ENCODE peak calls at places on chromosomes 2 and 18, in five cellular contexts. One of them, this sample, is unnamed. For H3K4me1, the result is how much of the 10 kb centered on the place peaks cover.

GRCh38 chr2:84888401-84889276 is 7.8 kb upstream of the TRABD2A start:
- DNase-seq in OCI-LY7: peak
- DNase-seq in A673: no peak
- DNase-seq in Panc1: no peak
- DNase-seq in fibroblast of lung: peak
- DNase-seq in this sample: no peak

GRCh38 chr2:196988599-196988998 is 62.1 kb upstream of the PGAP1 start:
- DNase-seq in OCI-LY7: no peak
- DNase-seq in A673: peak
- DNase-seq in Panc1: no peak
- DNase-seq in fibroblast of lung: no peak
- DNase-seq in this sample: no peak

GRCh38 chr18:51361130-51361860 is 163.8 kb upstream of the MEX3C start:
- DNase-seq in OCI-LY7: peak
- DNase-seq in A673: peak
- DNase-seq in Panc1: no peak
- DNase-seq in fibroblast of lung: no peak
- DNase-seq in this sample: no peak

GRCh38 chr18:46402396-46402795 is 254.6 kb downstream of the LOXHD1 start:
- DNase-seq in OCI-LY7: no peak
- DNase-seq in A673: no peak
- DNase-seq in Panc1: no peak
- DNase-seq in fibroblast of lung: peak
- DNase-seq in this sample: no peak

GRCh38 chr2:237257471-237257951 is 156.5 kb downstream of the COL6A3 start:
- DNase-seq in OCI-LY7: no peak
- DNase-seq in A673: no peak
- DNase-seq in Panc1: no peak
- DNase-seq in fibroblast of lung: peak
- DNase-seq in this sample: no peak

GRCh38 chr2:241680827-241681599 is 5.6 kb downstream of the DTYMK start:
- DNase-seq in OCI-LY7: no peak
- DNase-seq in A673: no peak
- DNase-seq in Panc1: no peak
- DNase-seq in fibroblast of lung: peak
- DNase-seq in this sample: no peak

GRCh38 chr2:180352620-180353019 is 345.5 kb upstream of the CWC22 start:
- DNase-seq in OCI-LY7: no peak
- DNase-seq in A673: no peak
- DNase-seq in Panc1: no peak
- DNase-seq in fibroblast of lung: peak
- DNase-seq in this sample: no peak

GRCh38 chr2:38528008-38528442 is 74.7 kb downstream of the HNRNPLL start:
- DNase-seq in OCI-LY7: peak
- DNase-seq in A673: peak
- DNase-seq in Panc1: no peak
- DNase-seq in fibroblast of lung: peak
- DNase-seq in this sample: peak

GRCh38 chr18:42024131-42024530 is 69.1 kb downstream of the PIK3C3 start:
- DNase-seq in OCI-LY7: no peak
- DNase-seq in A673: no peak
- DNase-seq in Panc1: no peak
- DNase-seq in fibroblast of lung: no peak
- DNase-seq in this sample: no peak

GRCh38 chr2:10157293-10157692 is 34.8 kb downstream of the RRM2 start:
- DNase-seq in OCI-LY7: no peak
- DNase-seq in A673: no peak
- DNase-seq in Panc1: no peak
- DNase-seq in fibroblast of lung: no peak
- DNase-seq in this sample: no peak

GRCh38 chr2:237315170-237315880 is 98.6 kb downstream of the COL6A3 start:
- DNase-seq in OCI-LY7: no peak
- DNase-seq in A673: peak
- DNase-seq in Panc1: no peak
- DNase-seq in fibroblast of lung: peak
- DNase-seq in this sample: peak

GRCh38 chr2:70995227-70995729 is 605 bp upstream of the TEX261 start:
- DNase-seq in OCI-LY7: peak
- DNase-seq in A673: peak
- DNase-seq in Panc1: no peak
- DNase-seq in fibroblast of lung: peak
- DNase-seq in this sample: peak

GRCh38 chr2:27681844-27682243 is 18.2 kb downstream of the SLC4A1AP start:
- DNase-seq in OCI-LY7: no peak
- DNase-seq in A673: no peak
- DNase-seq in Panc1: no peak
- DNase-seq in fibroblast of lung: peak
- DNase-seq in this sample: no peak

GRCh38 chr18:21105936-21106335 is 5.7 kb downstream of the ROCK1 start:
- DNase-seq in OCI-LY7: no peak
- DNase-seq in A673: no peak
- DNase-seq in Panc1: no peak
- DNase-seq in fibroblast of lung: no peak
- DNase-seq in this sample: no peak

GRCh38 chr2:234980476-234981187 is 28.8 kb downstream of the SH3BP4 start:
- DNase-seq in OCI-LY7: no peak
- DNase-seq in A673: no peak
- DNase-seq in Panc1: no peak
- DNase-seq in fibroblast of lung: peak
- DNase-seq in this sample: no peak

GRCh38 chr2:234977228-234977679 is 25.4 kb downstream of the SH3BP4 start:
- DNase-seq in OCI-LY7: no peak
- DNase-seq in A673: no peak
- DNase-seq in Panc1: no peak
- DNase-seq in fibroblast of lung: no peak
- DNase-seq in this sample: no peak

GRCh38 chr2:234979204-234980167 is 27.7 kb downstream of the SH3BP4 start:
- DNase-seq in OCI-LY7: no peak
- DNase-seq in A673: peak
- DNase-seq in Panc1: no peak
- DNase-seq in fibroblast of lung: no peak
- DNase-seq in this sample: no peak

GRCh38 chr2:234976479-234977227 is 24.8 kb downstream of the SH3BP4 start:
- DNase-seq in OCI-LY7: no peak
- DNase-seq in A673: no peak
- DNase-seq in Panc1: no peak
- DNase-seq in fibroblast of lung: no peak
- DNase-seq in this sample: no peak

GRCh38 chr2:234978466-234979203 is 26.8 kb downstream of the SH3BP4 start:
- DNase-seq in OCI-LY7: no peak
- DNase-seq in A673: no peak
- DNase-seq in Panc1: no peak
- DNase-seq in fibroblast of lung: peak
- DNase-seq in this sample: no peak
- H3K27ac ChIP-seq in OCI-LY7: no peak
- H3K27ac ChIP-seq in A673: no peak
- H3K27ac ChIP-seq in Panc1: peak
- H3K27ac ChIP-seq in fibroblast of lung: peak
- H3K27ac ChIP-seq in this sample: peak

GRCh38 chr2:151730242-151730975 is 3.9 kb downstream of the NEB start:
- DNase-seq in OCI-LY7: no peak
- DNase-seq in A673: no peak
- DNase-seq in Panc1: no peak
- DNase-seq in fibroblast of lung: peak
- DNase-seq in this sample: peak
- H3K4me1 ChIP-seq in OCI-LY7: under half
- H3K4me1 ChIP-seq in A673: under half
- H3K4me1 ChIP-seq in Panc1: under half
- H3K4me1 ChIP-seq in fibroblast of lung: under half
- H3K4me1 ChIP-seq in this sample: half or more

DNA sequence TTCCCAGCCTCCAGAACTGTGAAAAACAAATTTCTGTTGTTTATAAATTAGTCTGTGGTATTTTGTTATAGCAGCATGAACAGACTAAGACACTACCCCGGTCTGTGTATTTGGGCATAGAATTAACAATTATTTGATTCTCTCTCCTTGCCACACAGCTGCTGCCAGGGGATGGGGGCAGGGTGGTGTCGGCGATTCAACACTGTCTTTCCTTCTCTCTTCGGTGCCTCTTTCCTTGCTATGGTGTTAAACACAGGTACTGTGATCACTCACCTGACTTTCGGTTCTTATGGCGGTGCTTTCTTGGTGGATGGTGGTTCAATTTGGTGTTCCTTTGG is 50.8 kb upstream of the CTAGE1 start:
- DNase-seq in OCI-LY7: no peak
- DNase-seq in A673: no peak
- DNase-seq in Panc1: no peak
- DNase-seq in fibroblast of lung: no peak
- DNase-seq in this sample: no peak
- H3K27ac ChIP-seq in OCI-LY7: no peak
- H3K27ac ChIP-seq in A673: no peak
- H3K27ac ChIP-seq in Panc1: no peak
- H3K27ac ChIP-seq in fibroblast of lung: peak
- H3K27ac ChIP-seq in this sample: no peak

DNA sequence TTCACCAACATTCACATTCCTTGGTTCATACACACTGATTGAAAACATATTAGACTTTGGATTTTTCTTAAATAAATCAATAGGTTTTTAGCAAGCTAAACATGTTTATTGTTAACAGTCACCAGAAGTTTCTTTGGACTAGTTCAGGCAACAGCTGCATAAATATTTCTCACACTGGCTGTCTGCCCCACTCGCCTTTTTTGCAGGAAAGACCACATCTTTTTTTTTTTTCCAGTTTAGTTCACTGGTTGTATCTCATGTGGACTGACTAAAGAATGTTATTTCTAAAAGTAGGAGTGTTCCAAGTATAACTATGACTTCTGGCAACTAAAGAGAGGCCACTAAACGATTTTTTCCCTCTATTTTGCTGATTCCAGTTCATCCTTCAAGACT is 31.1 kb downstream of the SLC40A1 start:
- DNase-seq in OCI-LY7: no peak
- DNase-seq in A673: no peak
- DNase-seq in Panc1: no peak
- DNase-seq in fibroblast of lung: peak
- DNase-seq in this sample: no peak
- H3K4me1 ChIP-seq in OCI-LY7: under half
- H3K4me1 ChIP-seq in A673: under half
- H3K4me1 ChIP-seq in Panc1: under half
- H3K4me1 ChIP-seq in fibroblast of lung: under half
- H3K4me1 ChIP-seq in this sample: under half

GRCh38 chr2:176066645-176067586 is 16.8 kb downstream of the EVX2 start:
- DNase-seq in OCI-LY7: no peak
- DNase-seq in A673: no peak
- DNase-seq in Panc1: no peak
- DNase-seq in fibroblast of lung: no peak
- DNase-seq in this sample: peak

GRCh38 chr2:176068037-176068832 is 15.5 kb downstream of the EVX2 start:
- DNase-seq in OCI-LY7: no peak
- DNase-seq in A673: no peak
- DNase-seq in Panc1: no peak
- DNase-seq in fibroblast of lung: no peak
- DNase-seq in this sample: peak

GRCh38 chr2:176067587-176068002 is 16.2 kb downstream of the EVX2 start:
- DNase-seq in OCI-LY7: no peak
- DNase-seq in A673: no peak
- DNase-seq in Panc1: no peak
- DNase-seq in fibroblast of lung: no peak
- DNase-seq in this sample: peak

GRCh38 chr2:176063958-176064357 is 19.8 kb downstream of the EVX2 start:
- DNase-seq in OCI-LY7: no peak
- DNase-seq in A673: no peak
- DNase-seq in Panc1: no peak
- DNase-seq in fibroblast of lung: no peak
- DNase-seq in this sample: no peak
- H3K27ac ChIP-seq in OCI-LY7: no peak
- H3K27ac ChIP-seq in A673: no peak
- H3K27ac ChIP-seq in Panc1: no peak
- H3K27ac ChIP-seq in fibroblast of lung: no peak
- H3K27ac ChIP-seq in this sample: no peak

GRCh38 chr2:106197878-106198277 is 3.8 kb upstream of the UXS1 start:
- DNase-seq in OCI-LY7: no peak
- DNase-seq in A673: no peak
- DNase-seq in Panc1: no peak
- DNase-seq in fibroblast of lung: peak
- DNase-seq in this sample: no peak

GRCh38 chr2:106193491-106193976 is 567 bp downstream of the UXS1 start:
- DNase-seq in OCI-LY7: peak
- DNase-seq in A673: no peak
- DNase-seq in Panc1: no peak
- DNase-seq in fibroblast of lung: no peak
- DNase-seq in this sample: peak

GRCh38 chr2:106195996-106196395 is 1.9 kb upstream of the UXS1 start:
- DNase-seq in OCI-LY7: no peak
- DNase-seq in A673: no peak
- DNase-seq in Panc1: no peak
- DNase-seq in fibroblast of lung: no peak
- DNase-seq in this sample: no peak

GRCh38 chr2:106193977-106194778 is at the start of gene UXS1:
- DNase-seq in OCI-LY7: peak
- DNase-seq in A673: peak
- DNase-seq in Panc1: peak
- DNase-seq in fibroblast of lung: peak
- DNase-seq in this sample: peak

DNA sequence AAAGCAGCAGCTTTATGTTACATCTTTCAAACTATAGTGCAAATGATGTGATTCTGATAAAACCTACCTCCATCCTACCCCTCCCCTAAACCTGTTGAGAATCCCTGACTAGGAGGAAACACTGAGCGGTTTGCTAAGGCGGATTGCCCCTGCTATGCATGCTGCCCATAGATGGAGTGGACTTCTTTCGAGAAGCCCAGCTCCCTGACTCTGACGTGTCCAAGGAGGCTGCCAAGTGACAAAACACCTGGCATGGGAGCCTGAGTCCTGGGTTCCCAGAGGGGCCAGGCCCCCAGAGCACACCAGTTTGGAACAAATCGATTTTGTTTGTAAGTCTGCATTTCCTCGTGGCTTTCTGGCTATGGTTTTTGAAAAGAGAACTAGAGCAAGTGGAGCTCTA is 1.4 kb upstream of the UXS1 start:
- DNase-seq in OCI-LY7: no peak
- DNase-seq in A673: no peak
- DNase-seq in Panc1: no peak
- DNase-seq in fibroblast of lung: no peak
- DNase-seq in this sample: no peak
- H3K4me1 ChIP-seq in OCI-LY7: under half
- H3K4me1 ChIP-seq in A673: under half
- H3K4me1 ChIP-seq in Panc1: under half
- H3K4me1 ChIP-seq in fibroblast of lung: under half
- H3K4me1 ChIP-seq in this sample: under half

DNA sequence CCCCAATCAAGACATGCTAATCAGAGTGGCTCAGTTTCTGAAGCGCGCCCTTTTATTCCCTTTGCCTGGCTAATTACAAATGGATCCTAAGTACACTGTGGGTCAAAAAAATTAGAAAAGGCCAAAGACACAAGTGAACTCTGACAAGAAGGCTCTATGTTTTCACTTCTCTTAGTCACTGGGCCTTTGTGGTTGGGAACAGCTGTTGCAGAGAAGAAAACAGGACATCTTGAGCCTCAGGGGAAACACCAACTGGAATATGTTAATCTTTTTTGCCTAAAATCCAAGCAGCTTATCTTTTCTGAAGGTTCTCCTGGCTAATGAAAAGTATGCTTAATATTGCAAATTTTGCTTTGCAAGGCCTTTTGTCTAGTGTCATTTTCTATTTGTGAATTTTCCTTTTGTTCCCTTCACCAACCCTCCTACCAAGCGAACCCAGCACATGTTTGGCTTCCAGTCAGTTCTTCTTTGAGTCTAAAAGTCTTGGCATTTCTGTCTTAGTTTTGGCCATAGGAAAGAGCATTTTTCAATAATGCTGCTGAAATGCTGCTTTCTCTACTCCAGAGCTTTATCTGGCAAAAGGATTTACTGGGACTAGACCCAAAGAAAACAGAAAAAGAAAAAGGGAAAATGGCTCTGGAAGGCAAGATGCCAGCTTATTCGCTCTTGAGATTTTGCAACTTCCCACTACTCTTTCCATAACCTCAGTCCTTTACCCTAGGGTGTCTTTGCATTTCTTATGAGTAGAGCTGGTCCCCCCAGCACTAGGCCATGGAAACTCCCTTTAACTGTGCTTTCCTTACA is 440.2 kb upstream of the ST6GAL2 start:
- DNase-seq in OCI-LY7: no peak
- DNase-seq in A673: no peak
- DNase-seq in Panc1: no peak
- DNase-seq in fibroblast of lung: peak
- DNase-seq in this sample: no peak
- H3K27ac ChIP-seq in OCI-LY7: no peak
- H3K27ac ChIP-seq in A673: no peak
- H3K27ac ChIP-seq in Panc1: no peak
- H3K27ac ChIP-seq in fibroblast of lung: no peak
- H3K27ac ChIP-seq in this sample: no peak

This sample was measured in GM23338.